ENCODE peak calls at places on chromosomes 13 and 19, in ten cellular contexts. P is hippocampal formation, X is glutamatergic neuron, C is MM.1S, T is stromal cell of bone marrow, J is NCI-H69, Z is ACHN, O is aorta, E is left colon, R is AG10803. G is an unnamed sample.
A peak's percentile ranks its signal among the peaks of the same experiment; 100 is the strongest.

GRCh38 chr19:18507727-18508440 is 14.0 kb downstream of the ELL start:
- DNase-seq in T (no peak), R (no peak), O (no peak), J (no peak), E (no peak), P (no peak), Z (no peak), C (no peak), X (peak; percentile 72), G (no peak)

GRCh38 chr13:23574421-23574820 is 4.2 kb downstream of the TNFRSF19 start:
- DNase-seq in E (no peak), J (no peak), P (no peak), O (no peak), C (no peak), T (no peak), Z (no peak), R (no peak), X (no peak), G (no peak)

GRCh38 chr19:45976180-45976579 is 2.5 kb upstream of the NOVA2 start:
- DNase-seq in P (no peak), X (peak; percentile 79), Z (no peak), T (no peak), R (no peak), E (no peak), J (peak; percentile 30), O (no peak), C (no peak), G (peak; percentile 27)

GRCh38 chr13:34459856-34460255 is 482.2 kb upstream of the NBEA start:
- DNase-seq in P (no peak), O (no peak), T (no peak), R (no peak), Z (no peak), X (no peak), C (no peak), E (no peak), J (no peak), G (no peak)

GRCh38 chr13:26656919-26657318 is 99.4 kb downstream of the WASF3 start:
- DNase-seq in R (peak; percentile 20), O (no peak), X (no peak), E (no peak), P (peak; percentile 64), C (no peak), Z (no peak), T (peak; percentile 65), J (peak; percentile 26), G (peak; percentile 40)

GRCh38 chr13:59281453-59281852 is 882.3 kb downstream of the DIAPH3 start:
- DNase-seq in O (no peak), C (no peak), R (no peak), J (no peak), X (no peak), P (no peak), T (no peak), E (no peak), Z (no peak), G (no peak)

GRCh38 chr19:44608391-44608821 is 5.0 kb upstream of the IGSF23 start:
- DNase-seq in T (no peak), O (no peak), X (no peak), P (peak; percentile 18), E (no peak), C (no peak), Z (no peak), J (peak; percentile 95), R (no peak), G (peak; percentile 63)

GRCh38 chr13:28750187-28751045 is 31.6 kb upstream of the SLC46A3 start:
- DNase-seq in X (no peak), O (no peak), Z (no peak), P (no peak), C (no peak), J (no peak), R (peak; percentile 46), T (no peak), E (no peak), G (no peak)

GRCh38 chr19:39083599-39083982 is 577 bp upstream of the ACP7 start:
- DNase-seq in C (no peak), E (no peak), O (no peak), X (no peak), J (no peak), T (no peak), Z (no peak), R (no peak), P (no peak), G (no peak)

GRCh38 chr13:62302341-62302740 is 886.7 kb upstream of the PCDH20 start:
- DNase-seq in C (no peak), Z (no peak), R (no peak), T (no peak), P (no peak), E (no peak), O (no peak), J (no peak), X (no peak), G (no peak)

GRCh38 chr19:2164020-2164988 is 571 bp downstream of the DOT1L start:
- DNase-seq in P (no peak), Z (peak; percentile 31), T (no peak), E (peak; percentile 48), C (peak; percentile 33), O (no peak), R (no peak), J (peak; percentile 64), X (peak; percentile 38), G (no peak)

GRCh38 chr19:35305181-35305580 is 13.2 kb downstream of the MAG start:
- DNase-seq in E (no peak), C (no peak), P (no peak), J (no peak), X (no peak), Z (no peak), R (no peak), O (no peak), T (no peak), G (no peak)

GRCh38 chr13:30114586-30115256 is 192.6 kb downstream of the KATNAL1 start:
- DNase-seq in R (peak; percentile 75), T (no peak), O (peak; percentile 92), Z (peak; percentile 77), C (peak; percentile 79), E (peak; percentile 84), J (peak; percentile 90), X (peak; percentile 97), P (peak; percentile 78), G (peak; percentile 80)

GRCh38 chr13:113969311-113969972 is 4.4 kb downstream of the C13orf46 start:
- DNase-seq in C (no peak), T (no peak), Z (no peak), R (no peak), P (no peak), X (no peak), J (no peak), O (peak; percentile 33), E (peak; percentile 24), G (no peak)

GRCh38 chr13:41056996-41057711 is 4.2 kb upstream of the WBP4 start:
- DNase-seq in J (no peak), E (no peak), X (no peak), Z (no peak), O (no peak), R (no peak), T (no peak), P (no peak), C (no peak), G (no peak)

GRCh38 chr19:55640043-55640576 is 692 bp upstream of the ZNF580 start:
- DNase-seq in J (peak; percentile 85), P (no peak), X (peak; percentile 56), E (peak; percentile 62), O (peak; percentile 82), R (peak; percentile 68), Z (no peak), T (no peak), C (no peak), G (peak; percentile 72)

G was measured in NCI-H146.